ENCODE peak calls at places on chromosome 21, in six cellular contexts. O is activated T-cell treated with anti-CD3 and anti-CD28 coated beads for 1 hour, V is HT-29, M is RKO, S is NCI-H2081, R is NT2/D1. E is an unnamed sample.

GRCh38 chr21:34593954-34594531 is 20.9 kb downstream of the RCAN1 start:
- DNase-seq in V (no peak), R (no peak), S (no peak), O (no peak), M (no peak), E (no peak)

GRCh38 chr21:44087426-44088400 is 19.5 kb upstream of the PWP2 start:
- DNase-seq in O (no peak), R (no peak), S (no peak), V (no peak), M (no peak), E (no peak)

GRCh38 chr21:37341254-37341960 is 25.2 kb upstream of the DYRK1A start:
- DNase-seq in S (no peak), O (no peak), V (no peak), M (no peak), R (no peak), E (no peak)

GRCh38 chr21:16117851-16118592 is 388.2 kb downstream of the USP25 start:
- DNase-seq in M (no peak), O (no peak), V (no peak), R (no peak), S (no peak), E (no peak)

GRCh38 chr21:44425307-44425894 is 29.9 kb upstream of the LRRC3 start:
- DNase-seq in R (no peak), S (peak), O (no peak), M (no peak), V (no peak), E (no peak)

GRCh38 chr21:22516230-22516629 is 1518.0 kb downstream of the NCAM2 start:
- DNase-seq in S (no peak), M (no peak), R (no peak), V (no peak), O (no peak), E (no peak)

GRCh38 chr21:38807987-38808386 is 2.3 kb downstream of the ETS2 start:
- DNase-seq in S (peak), M (no peak), R (no peak), O (no peak), V (peak), E (no peak)

GRCh38 chr21:17829472-17829871 is 10.3 kb upstream of the C21orf91 start:
- DNase-seq in V (no peak), O (no peak), R (no peak), M (no peak), S (no peak), E (no peak)

GRCh38 chr21:41958886-41959563 is 5.2 kb upstream of the C2CD2 start:
- DNase-seq in O (no peak), V (no peak), R (no peak), S (no peak), M (peak), E (no peak)

GRCh38 chr21:41620982-41621381 is 113.0 kb upstream of the TMPRSS2 start:
- DNase-seq in S (no peak), R (no peak), O (no peak), M (no peak), V (no peak), E (no peak)

GRCh38 chr21:32143222-32143939 is 135.5 kb downstream of the MIS18A start:
- DNase-seq in M (no peak), S (no peak), O (no peak), V (no peak), R (no peak), E (no peak)

GRCh38 chr21:34704119-34704518 is 35.3 kb downstream of the CLIC6 start:
- DNase-seq in S (no peak), R (no peak), O (no peak), M (no peak), V (no peak), E (no peak)

GRCh38 chr21:35226960-35227741 is 178.0 kb upstream of the RUNX1 start:
- DNase-seq in V (no peak), R (no peak), O (no peak), S (peak), M (no peak), E (no peak)

GRCh38 chr21:37986000-37986399 is 69.7 kb upstream of the KCNJ6 start:
- DNase-seq in V (no peak), M (no peak), R (no peak), S (no peak), O (no peak), E (no peak)

GRCh38 chr21:45438391-45439145 is 33.6 kb downstream of the COL18A1 start:
- DNase-seq in R (no peak), S (no peak), O (no peak), M (no peak), V (no peak), E (no peak)

GRCh38 chr21:9767592-9768375 is 753.6 kb upstream of the TPTE start:
- DNase-seq in S (no peak), R (no peak), V (no peak), M (no peak), O (no peak), E (no peak)

GRCh38 chr21:38273745-38274544 is 17.2 kb downstream of the KCNJ15 start:
- DNase-seq in R (no peak), V (no peak), M (no peak), O (no peak), S (no peak), E (no peak)

GRCh38 chr21:42460391-42461184 is 35.4 kb downstream of the RSPH1 start:
- DNase-seq in R (no peak), S (peak), M (no peak), O (peak), V (peak), E (peak)

GRCh38 chr21:44982558-44983244 is 42.9 kb downstream of the SLX9 start:
- DNase-seq in V (no peak), O (no peak), S (no peak), M (no peak), R (no peak), E (no peak)

GRCh38 chr21:15204887-15205286 is 140.1 kb upstream of the NRIP1 start:
- DNase-seq in R (no peak), V (no peak), M (no peak), S (no peak), O (no peak), E (no peak)

GRCh38 chr21:36117276-36117675 is 17.6 kb upstream of the CBR3 start:
- DNase-seq in R (no peak), O (no peak), V (no peak), M (no peak), S (no peak), E (no peak)

GRCh38 chr21:35326677-35327076 is 277.6 kb upstream of the RUNX1 start:
- DNase-seq in O (no peak), R (no peak), V (no peak), S (no peak), M (no peak), E (no peak)

GRCh38 chr21:27454234-27454633 is 487.3 kb upstream of the ADAMTS5 start:
- DNase-seq in O (no peak), V (no peak), R (no peak), M (no peak), S (no peak), E (no peak)

GRCh38 chr21:36973986-36974850 is 7.7 kb upstream of the HLCS start:
- DNase-seq in O (no peak), R (no peak), M (peak), S (no peak), V (peak), E (no peak)

GRCh38 chr21:31509108-31510017 is 150.1 kb upstream of the SOD1 start:
- DNase-seq in R (peak), V (peak), M (peak), S (peak), O (peak), E (no peak)

GRCh38 chr21:18722193-18722592 is 318.6 kb upstream of the TMPRSS15 start:
- DNase-seq in S (no peak), O (no peak), M (no peak), R (no peak), V (no peak), E (no peak)

GRCh38 chr21:26194811-26195251 is 24.3 kb upstream of the APP start:
- DNase-seq in O (no peak), M (no peak), R (no peak), S (no peak), V (no peak), E (no peak)

GRCh38 chr21:29431680-29432079 is 133.0 kb downstream of the BACH1 start:
- DNase-seq in O (no peak), M (no peak), S (peak), R (no peak), V (no peak), E (no peak)

GRCh38 chr21:38852278-38852677 is 46.5 kb downstream of the ETS2 start:
- DNase-seq in S (no peak), R (no peak), V (no peak), O (no peak), M (no peak), E (no peak)

GRCh38 chr21:43782741-43783700 is 6.4 kb upstream of the RRP1 start:
- DNase-seq in V (peak), R (no peak), S (no peak), O (no peak), M (no peak), E (no peak)

GRCh38 chr21:42311160-42311559 is 4.0 kb downstream of the TFF3 start:
- DNase-seq in M (no peak), S (peak), V (no peak), R (no peak), O (no peak), E (no peak)

GRCh38 chr21:45348591-45349327 is 56.2 kb upstream of the COL18A1 start:
- DNase-seq in O (no peak), V (no peak), M (no peak), R (no peak), S (no peak), E (no peak)